ENCODE peak calls at places on chromosomes 3 and 15, in six cellular contexts. One of them, this sample, is unnamed.

GRCh38 chr3:99714146-99714545 is 75.8 kb downstream of the COL8A1 start:
- DNase-seq in NCI-H1048: no peak
- DNase-seq in right atrium auricular region: no peak
- DNase-seq in GM12865: no peak
- DNase-seq in activated CD8-positive, alpha-beta memory T cell treated with anti-CD3 and anti-CD28 coated beads for 4 hours: no peak
- DNase-seq in skeletal muscle cell: peak
- DNase-seq in this sample: no peak

GRCh38 chr3:48979451-48979850 is 10.6 kb upstream of the P4HTM start:
- DNase-seq in NCI-H1048: no peak
- DNase-seq in right atrium auricular region: no peak
- DNase-seq in GM12865: no peak
- DNase-seq in activated CD8-positive, alpha-beta memory T cell treated with anti-CD3 and anti-CD28 coated beads for 4 hours: no peak
- DNase-seq in skeletal muscle cell: no peak
- DNase-seq in this sample: no peak

GRCh38 chr3:97914390-97914789 is 57.8 kb downstream of the RIOX2 start:
- DNase-seq in NCI-H1048: no peak
- DNase-seq in right atrium auricular region: no peak
- DNase-seq in GM12865: no peak
- DNase-seq in activated CD8-positive, alpha-beta memory T cell treated with anti-CD3 and anti-CD28 coated beads for 4 hours: no peak
- DNase-seq in skeletal muscle cell: no peak
- DNase-seq in this sample: no peak

GRCh38 chr3:78337801-78338211 is 1297.9 kb downstream of the ROBO2 start:
- DNase-seq in NCI-H1048: no peak
- DNase-seq in right atrium auricular region: no peak
- DNase-seq in GM12865: no peak
- DNase-seq in activated CD8-positive, alpha-beta memory T cell treated with anti-CD3 and anti-CD28 coated beads for 4 hours: no peak
- DNase-seq in skeletal muscle cell: no peak
- DNase-seq in this sample: no peak

GRCh38 chr3:95172144-95172543 is 1109.3 kb downstream of the NSUN3 start:
- DNase-seq in NCI-H1048: no peak
- DNase-seq in right atrium auricular region: no peak
- DNase-seq in GM12865: no peak
- DNase-seq in activated CD8-positive, alpha-beta memory T cell treated with anti-CD3 and anti-CD28 coated beads for 4 hours: no peak
- DNase-seq in skeletal muscle cell: no peak
- DNase-seq in this sample: no peak

GRCh38 chr15:67415186-67415585 is 105.7 kb upstream of the C15orf61 start:
- DNase-seq in NCI-H1048: no peak
- DNase-seq in right atrium auricular region: no peak
- DNase-seq in GM12865: no peak
- DNase-seq in activated CD8-positive, alpha-beta memory T cell treated with anti-CD3 and anti-CD28 coated beads for 4 hours: no peak
- DNase-seq in skeletal muscle cell: no peak
- DNase-seq in this sample: no peak

GRCh38 chr3:15284121-15284889 is 48.1 kb downstream of the SH3BP5 start:
- DNase-seq in NCI-H1048: no peak
- DNase-seq in right atrium auricular region: no peak
- DNase-seq in GM12865: no peak
- DNase-seq in activated CD8-positive, alpha-beta memory T cell treated with anti-CD3 and anti-CD28 coated beads for 4 hours: no peak
- DNase-seq in skeletal muscle cell: no peak
- DNase-seq in this sample: no peak

GRCh38 chr15:99114511-99115299 is 9.8 kb downstream of the SYNM start:
- DNase-seq in NCI-H1048: no peak
- DNase-seq in right atrium auricular region: no peak
- DNase-seq in GM12865: no peak
- DNase-seq in activated CD8-positive, alpha-beta memory T cell treated with anti-CD3 and anti-CD28 coated beads for 4 hours: no peak
- DNase-seq in skeletal muscle cell: no peak
- DNase-seq in this sample: no peak

GRCh38 chr15:65580287-65580686 is 30.6 kb downstream of the INTS14 start:
- DNase-seq in NCI-H1048: no peak
- DNase-seq in right atrium auricular region: no peak
- DNase-seq in GM12865: no peak
- DNase-seq in activated CD8-positive, alpha-beta memory T cell treated with anti-CD3 and anti-CD28 coated beads for 4 hours: no peak
- DNase-seq in skeletal muscle cell: peak
- DNase-seq in this sample: no peak

GRCh38 chr15:58748040-58748786 is 1.3 kb downstream of the ADAM10 start:
- DNase-seq in NCI-H1048: no peak
- DNase-seq in right atrium auricular region: no peak
- DNase-seq in GM12865: peak
- DNase-seq in activated CD8-positive, alpha-beta memory T cell treated with anti-CD3 and anti-CD28 coated beads for 4 hours: no peak
- DNase-seq in skeletal muscle cell: no peak
- DNase-seq in this sample: no peak

GRCh38 chr15:82730022-82730530 is 20.4 kb upstream of the AP3B2 start:
- DNase-seq in NCI-H1048: no peak
- DNase-seq in right atrium auricular region: no peak
- DNase-seq in GM12865: no peak
- DNase-seq in activated CD8-positive, alpha-beta memory T cell treated with anti-CD3 and anti-CD28 coated beads for 4 hours: no peak
- DNase-seq in skeletal muscle cell: no peak
- DNase-seq in this sample: no peak

GRCh38 chr3:170642882-170643601 is 57.2 kb upstream of the SLC7A14 start:
- DNase-seq in NCI-H1048: no peak
- DNase-seq in right atrium auricular region: no peak
- DNase-seq in GM12865: no peak
- DNase-seq in activated CD8-positive, alpha-beta memory T cell treated with anti-CD3 and anti-CD28 coated beads for 4 hours: no peak
- DNase-seq in skeletal muscle cell: no peak
- DNase-seq in this sample: no peak

GRCh38 chr3:99246010-99246654 is 344.6 kb upstream of the DCBLD2 start:
- DNase-seq in NCI-H1048: no peak
- DNase-seq in right atrium auricular region: no peak
- DNase-seq in GM12865: no peak
- DNase-seq in activated CD8-positive, alpha-beta memory T cell treated with anti-CD3 and anti-CD28 coated beads for 4 hours: no peak
- DNase-seq in skeletal muscle cell: peak
- DNase-seq in this sample: no peak

GRCh38 chr3:30747771-30748281 is 141.4 kb downstream of the TGFBR2 start:
- DNase-seq in NCI-H1048: no peak
- DNase-seq in right atrium auricular region: no peak
- DNase-seq in GM12865: no peak
- DNase-seq in activated CD8-positive, alpha-beta memory T cell treated with anti-CD3 and anti-CD28 coated beads for 4 hours: no peak
- DNase-seq in skeletal muscle cell: no peak
- DNase-seq in this sample: no peak

GRCh38 chr3:142863965-142864924 is 24.6 kb downstream of the PCOLCE2 start:
- DNase-seq in NCI-H1048: no peak
- DNase-seq in right atrium auricular region: no peak
- DNase-seq in GM12865: no peak
- DNase-seq in activated CD8-positive, alpha-beta memory T cell treated with anti-CD3 and anti-CD28 coated beads for 4 hours: no peak
- DNase-seq in skeletal muscle cell: no peak
- DNase-seq in this sample: no peak

GRCh38 chr3:42024578-42025387 is 62.9 kb upstream of the ULK4 start:
- DNase-seq in NCI-H1048: no peak
- DNase-seq in right atrium auricular region: peak
- DNase-seq in GM12865: no peak
- DNase-seq in activated CD8-positive, alpha-beta memory T cell treated with anti-CD3 and anti-CD28 coated beads for 4 hours: no peak
- DNase-seq in skeletal muscle cell: no peak
- DNase-seq in this sample: no peak

GRCh38 chr15:74201656-74202420 is 749 bp downstream of the STRA6 start:
- DNase-seq in NCI-H1048: no peak
- DNase-seq in right atrium auricular region: no peak
- DNase-seq in GM12865: no peak
- DNase-seq in activated CD8-positive, alpha-beta memory T cell treated with anti-CD3 and anti-CD28 coated beads for 4 hours: no peak
- DNase-seq in skeletal muscle cell: no peak
- DNase-seq in this sample: no peak

GRCh38 chr3:100316656-100317069 is 17.9 kb upstream of the NIT2 start:
- DNase-seq in NCI-H1048: peak
- DNase-seq in right atrium auricular region: no peak
- DNase-seq in GM12865: peak
- DNase-seq in activated CD8-positive, alpha-beta memory T cell treated with anti-CD3 and anti-CD28 coated beads for 4 hours: no peak
- DNase-seq in skeletal muscle cell: peak
- DNase-seq in this sample: peak

GRCh38 chr3:183775781-183776180 is 49.6 kb downstream of the MAP6D1 start:
- DNase-seq in NCI-H1048: no peak
- DNase-seq in right atrium auricular region: no peak
- DNase-seq in GM12865: no peak
- DNase-seq in activated CD8-positive, alpha-beta memory T cell treated with anti-CD3 and anti-CD28 coated beads for 4 hours: no peak
- DNase-seq in skeletal muscle cell: no peak
- DNase-seq in this sample: no peak

GRCh38 chr3:159892171-159892791 is 96.4 kb upstream of the IL12A start:
- DNase-seq in NCI-H1048: no peak
- DNase-seq in right atrium auricular region: no peak
- DNase-seq in GM12865: no peak
- DNase-seq in activated CD8-positive, alpha-beta memory T cell treated with anti-CD3 and anti-CD28 coated beads for 4 hours: no peak
- DNase-seq in skeletal muscle cell: no peak
- DNase-seq in this sample: no peak

GRCh38 chr3:160486459-160486869 is 36.9 kb upstream of the TRIM59 start:
- DNase-seq in NCI-H1048: no peak
- DNase-seq in right atrium auricular region: no peak
- DNase-seq in GM12865: peak
- DNase-seq in activated CD8-positive, alpha-beta memory T cell treated with anti-CD3 and anti-CD28 coated beads for 4 hours: no peak
- DNase-seq in skeletal muscle cell: no peak
- DNase-seq in this sample: peak

GRCh38 chr3:40042752-40043443 is 233.5 kb downstream of the MYRIP start:
- DNase-seq in NCI-H1048: no peak
- DNase-seq in right atrium auricular region: no peak
- DNase-seq in GM12865: no peak
- DNase-seq in activated CD8-positive, alpha-beta memory T cell treated with anti-CD3 and anti-CD28 coated beads for 4 hours: no peak
- DNase-seq in skeletal muscle cell: peak
- DNase-seq in this sample: no peak

GRCh38 chr3:36540898-36541518 is 160.7 kb downstream of the STAC start:
- DNase-seq in NCI-H1048: no peak
- DNase-seq in right atrium auricular region: no peak
- DNase-seq in GM12865: no peak
- DNase-seq in activated CD8-positive, alpha-beta memory T cell treated with anti-CD3 and anti-CD28 coated beads for 4 hours: no peak
- DNase-seq in skeletal muscle cell: no peak
- DNase-seq in this sample: no peak

GRCh38 chr3:69411331-69411730 is 25.4 kb upstream of the FRMD4B start:
- DNase-seq in NCI-H1048: no peak
- DNase-seq in right atrium auricular region: no peak
- DNase-seq in GM12865: no peak
- DNase-seq in activated CD8-positive, alpha-beta memory T cell treated with anti-CD3 and anti-CD28 coated beads for 4 hours: no peak
- DNase-seq in skeletal muscle cell: no peak
- DNase-seq in this sample: no peak

GRCh38 chr15:73264881-73265280 is 103.9 kb downstream of the HCN4 start:
- DNase-seq in NCI-H1048: no peak
- DNase-seq in right atrium auricular region: no peak
- DNase-seq in GM12865: no peak
- DNase-seq in activated CD8-positive, alpha-beta memory T cell treated with anti-CD3 and anti-CD28 coated beads for 4 hours: no peak
- DNase-seq in skeletal muscle cell: no peak
- DNase-seq in this sample: no peak

GRCh38 chr3:22988566-22988965 is 214.6 kb upstream of the UBE2E2 start:
- DNase-seq in NCI-H1048: no peak
- DNase-seq in right atrium auricular region: no peak
- DNase-seq in GM12865: no peak
- DNase-seq in activated CD8-positive, alpha-beta memory T cell treated with anti-CD3 and anti-CD28 coated beads for 4 hours: no peak
- DNase-seq in skeletal muscle cell: no peak
- DNase-seq in this sample: no peak

GRCh38 chr15:33089878-33090757 is 104.4 kb downstream of the FMN1 start:
- DNase-seq in NCI-H1048: peak
- DNase-seq in right atrium auricular region: no peak
- DNase-seq in GM12865: peak
- DNase-seq in activated CD8-positive, alpha-beta memory T cell treated with anti-CD3 and anti-CD28 coated beads for 4 hours: no peak
- DNase-seq in skeletal muscle cell: peak
- DNase-seq in this sample: no peak

This sample was measured in NCI-H526.